ENCODE peak calls at places on chromosome 11, in seven cellular contexts. H, U, F, C, E, I and R are unnamed samples.

GRCh38 chr11:17117262-17117661 is 39.8 kb upstream of the RPS13 start:
- DNase-seq in E (no peak), H (no peak), I (no peak), F (no peak), U (no peak), C (no peak), R (no peak)

GRCh38 chr11:61972796-61973602 is 5.6 kb upstream of the FTH1 start:
- DNase-seq in C (peak), E (peak), H (no peak), I (no peak), U (no peak), F (no peak), R (no peak)

GRCh38 chr11:72825661-72826060 is 11.4 kb downstream of the ATG16L2 start:
- DNase-seq in F (no peak), C (no peak), U (no peak), H (no peak), E (no peak), I (no peak), R (no peak)

GRCh38 chr11:9053631-9054030 is 37.8 kb downstream of the SCUBE2 start:
- DNase-seq in C (no peak), E (no peak), I (no peak), H (no peak), F (no peak), U (no peak), R (no peak)

GRCh38 chr11:79040348-79040747 is 400.5 kb downstream of the TENM4 start:
- DNase-seq in H (no peak), U (no peak), E (peak), I (no peak), C (no peak), F (no peak), R (no peak)

GRCh38 chr11:74437441-74437840 is 29.9 kb downstream of the KCNE3 start:
- DNase-seq in U (no peak), I (no peak), H (no peak), E (no peak), F (no peak), C (no peak), R (no peak)

GRCh38 chr11:69320326-69320725 is 26.4 kb downstream of the MYEOV start:
- DNase-seq in E (no peak), I (no peak), C (no peak), U (no peak), F (no peak), H (no peak), R (no peak)

GRCh38 chr11:70411713-70412452 is 13.6 kb downstream of the CTTN start:
- DNase-seq in U (no peak), C (no peak), F (no peak), E (no peak), I (no peak), H (no peak), R (no peak)

GRCh38 chr11:104113541-104113940 is 50.4 kb downstream of the PDGFD start:
- DNase-seq in C (no peak), U (no peak), I (no peak), F (no peak), E (no peak), H (no peak), R (no peak)

GRCh38 chr11:113261709-113262475 is 52.5 kb upstream of the TTC12 start:
- DNase-seq in I (no peak), C (no peak), F (no peak), E (peak), H (no peak), U (no peak), R (no peak)

GRCh38 chr11:17775507-17776212 is 41.1 kb downstream of the KCNC1 start:
- DNase-seq in C (no peak), F (no peak), E (no peak), H (no peak), U (no peak), I (no peak), R (no peak)

GRCh38 chr11:68018730-68019190 is 8.6 kb downstream of the ALDH3B1 start:
- DNase-seq in F (no peak), I (no peak), U (no peak), H (no peak), C (no peak), E (no peak), R (no peak)

GRCh38 chr11:34068098-34068497 is 16.6 kb downstream of the CAPRIN1 start:
- DNase-seq in H (no peak), I (no peak), F (no peak), U (no peak), E (no peak), C (no peak), R (no peak)

GRCh38 chr11:1862588-1863351 is 9.9 kb downstream of the LSP1 start:
- DNase-seq in I (no peak), F (no peak), C (no peak), U (no peak), E (no peak), H (no peak), R (no peak)

GRCh38 chr11:13965337-13965736 is 2.8 kb downstream of the SPON1 start:
- DNase-seq in C (peak), E (peak), F (no peak), I (no peak), H (no peak), U (peak), R (no peak)

GRCh38 chr11:72924568-72925190 is 110.5 kb downstream of the ATG16L2 start:
- DNase-seq in H (no peak), E (peak), F (no peak), U (no peak), C (no peak), I (no peak), R (no peak)

GRCh38 chr11:57567210-57567511 is 311 bp downstream of the UBE2L6 start:
- DNase-seq in C (no peak), I (no peak), E (no peak), U (no peak), H (no peak), F (no peak), R (no peak)

GRCh38 chr11:72234514-72234830 is 9.5 kb downstream of the PHOX2A start:
- DNase-seq in F (no peak), U (no peak), C (peak), I (no peak), E (no peak), H (no peak), R (no peak)

GRCh38 chr11:78961186-78961782 is 386.6 kb upstream of the NARS2 start:
- DNase-seq in F (no peak), U (no peak), I (no peak), H (peak), E (peak), C (peak), R (no peak)

GRCh38 chr11:112995423-112996084 is 34.3 kb downstream of the NCAM1 start:
- DNase-seq in C (no peak), I (no peak), E (peak), F (no peak), H (no peak), U (no peak), R (no peak)

GRCh38 chr11:720642-721346 is 14.8 kb downstream of the EPS8L2 start:
- DNase-seq in I (peak), F (peak), U (peak), C (peak), E (peak), H (peak), R (no peak)

GRCh38 chr11:134037093-134037908 is 31.6 kb upstream of the JAM3 start:
- DNase-seq in E (peak), I (peak), H (peak), F (peak), U (peak), C (peak), R (peak)

GRCh38 chr11:130817608-130817944 is 98.7 kb downstream of the SNX19 start:
- DNase-seq in F (no peak), E (no peak), C (no peak), H (no peak), U (no peak), I (no peak), R (no peak)

GRCh38 chr11:44837650-44838049 is 110.9 kb downstream of the TSPAN18 start:
- DNase-seq in I (no peak), C (no peak), H (no peak), E (no peak), F (no peak), U (no peak), R (no peak)

GRCh38 chr11:126451211-126451802 is 95.8 kb downstream of the ST3GAL4 start:
- DNase-seq in E (no peak), H (no peak), C (no peak), I (no peak), F (no peak), U (no peak), R (no peak)

GRCh38 chr11:6214530-6214929 is 9.2 kb downstream of the C11orf42 start:
- DNase-seq in F (no peak), I (no peak), H (no peak), U (no peak), E (no peak), C (no peak), R (no peak)

GRCh38 chr11:85961930-85962363 is 106.8 kb downstream of the CCDC83 start:
- DNase-seq in I (no peak), C (no peak), U (no peak), E (peak), F (no peak), H (peak), R (no peak)

GRCh38 chr11:73230276-73230875 is 12.3 kb downstream of the P2RY2 start:
- DNase-seq in I (no peak), F (no peak), U (no peak), H (no peak), C (no peak), E (no peak), R (no peak)

GRCh38 chr11:114228401-114229061 is 67.7 kb upstream of the NNMT start:
- DNase-seq in F (no peak), I (no peak), E (peak), U (no peak), H (no peak), C (no peak), R (no peak)